ENCODE peak calls at places on chromosomes 11 and 22, in nine cellular contexts. C is A549, D is Peyer's patch, M is lower leg skin, U is heart left ventricle, K is HCT116, G is uterus, J is GM12878, Z is ovary. P is an unnamed sample.

GRCh38 chr11:72627594-72628281 is 46.5 kb downstream of the PDE2A start:
- DNase-seq in M (no peak), C (no peak), U (peak), J (no peak), G (no peak), Z (no peak), D (no peak), K (no peak), P (no peak)

GRCh38 chr11:68929706-68930605 is 26.3 kb downstream of the IGHMBP2 start:
- DNase-seq in G (no peak), K (no peak), J (no peak), M (no peak), D (no peak), Z (no peak), C (no peak), U (no peak), P (no peak)

GRCh38 chr11:87779276-87780067 is 395.8 kb downstream of the RAB38 start:
- DNase-seq in Z (no peak), G (no peak), D (no peak), J (no peak), M (no peak), U (no peak), K (no peak), C (no peak), P (no peak)

GRCh38 chr11:115869780-115870431 is 365.7 kb upstream of the CADM1 start:
- DNase-seq in K (no peak), U (no peak), J (peak), G (no peak), C (peak), D (no peak), M (no peak), Z (no peak), P (no peak)

GRCh38 chr11:111779118-111779517 is 12.9 kb upstream of the PPP2R1B start:
- DNase-seq in M (no peak), C (no peak), G (no peak), D (no peak), J (no peak), U (no peak), Z (no peak), K (no peak), P (no peak)

GRCh38 chr11:36792870-36793541 is 195.0 kb upstream of the RAG2 start:
- DNase-seq in C (no peak), K (no peak), D (no peak), M (no peak), Z (peak), U (no peak), J (no peak), G (no peak), P (no peak)

GRCh38 chr11:88174627-88175003 is 628 bp downstream of the RAB38 start:
- DNase-seq in M (peak), K (peak), C (peak), D (peak), U (peak), G (peak), Z (peak), J (no peak), P (peak)

GRCh38 chr11:32891657-32892354 is 805 bp upstream of the QSER1 start:
- DNase-seq in U (no peak), C (no peak), M (no peak), Z (no peak), K (no peak), D (no peak), J (no peak), G (no peak), P (peak)

GRCh38 chr22:44317163-44317455 is 4.4 kb upstream of the SHISAL1 start:
- DNase-seq in U (no peak), K (no peak), G (no peak), J (no peak), C (no peak), Z (no peak), D (no peak), M (no peak), P (no peak)

GRCh38 chr11:46367244-46367915 is 14.1 kb upstream of the MDK start:
- DNase-seq in K (no peak), C (peak), D (peak), M (no peak), Z (peak), U (peak), J (no peak), G (peak), P (peak)

GRCh38 chr22:26318975-26319374 is 110.1 kb upstream of the ASPHD2 start:
- DNase-seq in Z (no peak), K (no peak), M (no peak), U (no peak), G (no peak), J (no peak), C (no peak), D (no peak), P (no peak)

GRCh38 chr11:3840289-3840869 is 380 bp downstream of the RHOG start:
- DNase-seq in M (peak), D (peak), G (no peak), J (no peak), Z (no peak), C (no peak), K (no peak), U (no peak), P (peak)

GRCh38 chr11:70016666-70017347 is 61.3 kb upstream of the ANO1 start:
- DNase-seq in D (peak), J (no peak), C (no peak), G (no peak), U (no peak), M (no peak), Z (no peak), K (peak), P (no peak)

GRCh38 chr11:125404811-125405481 is 91.1 kb downstream of the FEZ1 start:
- DNase-seq in C (peak), M (peak), G (peak), Z (peak), U (peak), J (no peak), K (peak), D (peak), P (peak)

GRCh38 chr11:77379253-77379652 is 77.8 kb upstream of the GDPD4 start:
- DNase-seq in C (no peak), U (no peak), Z (no peak), K (no peak), D (no peak), M (no peak), J (no peak), G (no peak), P (no peak)

GRCh38 chr11:78576549-78577097 is 2.0 kb upstream of the NARS2 start:
- DNase-seq in D (no peak), J (no peak), M (no peak), C (no peak), Z (no peak), K (no peak), U (no peak), G (no peak), P (no peak)

GRCh38 chr11:8287297-8288070 is 23.8 kb upstream of the LMO1 start:
- DNase-seq in U (no peak), K (no peak), G (no peak), M (peak), D (peak), J (no peak), C (no peak), Z (no peak), P (no peak)

GRCh38 chr22:44620129-44620840 is 81.7 kb upstream of the PRR5 start:
- DNase-seq in D (peak), K (no peak), Z (peak), U (peak), M (peak), C (peak), J (no peak), G (peak), P (peak)

GRCh38 chr11:65471410-65471762 is 27.5 kb upstream of the MALAT1 start:
- DNase-seq in U (peak), Z (peak), K (no peak), J (no peak), G (peak), D (peak), M (no peak), C (peak), P (peak)

GRCh38 chr11:79390923-79391322 is 49.9 kb downstream of the TENM4 start:
- DNase-seq in D (no peak), U (no peak), G (no peak), J (no peak), C (no peak), K (no peak), M (no peak), Z (no peak), P (no peak)

GRCh38 chr11:69013009-69013951 is at the start of gene MRGPRF:
- DNase-seq in G (peak), U (peak), C (peak), Z (peak), M (peak), K (no peak), D (peak), J (no peak), P (no peak)

GRCh38 chr11:30868495-30869130 is 282.5 kb upstream of the MPPED2 start:
- DNase-seq in C (no peak), Z (no peak), K (no peak), M (no peak), J (no peak), D (no peak), U (no peak), G (no peak), P (no peak)

GRCh38 chr11:30861506-30861905 is 275.4 kb upstream of the MPPED2 start:
- DNase-seq in K (no peak), U (no peak), M (no peak), J (no peak), C (no peak), G (no peak), Z (no peak), D (no peak), P (no peak)

GRCh38 chr11:30860970-30861369 is 274.8 kb upstream of the MPPED2 start:
- DNase-seq in Z (no peak), C (no peak), U (no peak), J (no peak), K (no peak), D (no peak), G (no peak), M (no peak), P (no peak)

GRCh38 chr11:30859709-30860108 is 273.6 kb upstream of the MPPED2 start:
- DNase-seq in J (no peak), K (no peak), U (no peak), Z (no peak), D (no peak), C (no peak), G (no peak), M (no peak), P (no peak)

GRCh38 chr11:30863177-30863576 is 277.0 kb upstream of the MPPED2 start:
- DNase-seq in C (no peak), D (no peak), K (no peak), U (no peak), J (no peak), G (no peak), Z (no peak), M (no peak), P (no peak)
- TF ChIP-seq POLR2A in C (no peak), D (no peak), K (no peak), U (no peak), J (no peak), G (no peak), Z (no peak), M (no peak), P (no peak)

GRCh38 chr11:95255523-95256165 is 24.6 kb upstream of the SESN3 start:
- DNase-seq in C (no peak), Z (no peak), J (no peak), D (no peak), G (no peak), K (no peak), U (no peak), M (no peak), P (no peak)

GRCh38 chr11:95248666-95249467 is 17.9 kb upstream of the SESN3 start:
- DNase-seq in U (no peak), J (peak), Z (no peak), G (no peak), M (no peak), D (no peak), K (no peak), C (no peak), P (no peak)

GRCh38 chr11:95257596-95257995 is 26.6 kb upstream of the SESN3 start:
- DNase-seq in C (no peak), J (no peak), G (no peak), Z (no peak), K (no peak), U (no peak), D (no peak), M (no peak), P (no peak)

GRCh38 chr11:95256204-95256819 is 25.3 kb upstream of the SESN3 start:
- DNase-seq in J (no peak), U (no peak), D (no peak), G (no peak), C (no peak), Z (no peak), M (no peak), K (no peak), P (no peak)

DNA sequence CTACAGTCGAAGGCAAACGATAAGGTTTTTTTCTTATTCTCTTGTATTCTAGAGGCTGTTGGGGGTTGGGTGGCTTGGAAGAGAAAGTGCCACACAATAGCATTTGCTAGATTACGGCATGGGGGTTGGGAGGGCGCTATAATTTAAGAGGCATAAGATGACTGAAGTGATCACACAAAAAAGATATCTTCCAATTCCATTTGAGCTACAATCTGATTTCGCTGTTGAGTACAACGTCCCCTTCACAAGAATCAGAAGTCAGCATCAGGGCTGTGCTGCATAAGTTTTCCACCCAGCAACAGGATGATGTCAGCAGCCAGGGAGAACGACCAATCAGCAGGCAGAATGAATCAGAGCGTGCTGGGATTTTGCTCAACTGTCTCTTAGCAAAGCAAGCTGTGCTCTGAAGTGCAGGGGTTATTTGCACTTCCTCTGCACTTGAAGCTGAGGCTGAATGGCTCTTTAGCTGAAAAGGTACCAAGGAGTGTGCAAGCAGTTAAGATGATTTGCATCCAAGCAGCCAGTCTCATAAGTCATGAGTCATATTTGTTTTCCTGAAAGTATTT is 23.2 kb upstream of the SESN3 start:
- DNase-seq in Z (peak), M (peak), K (peak), J (peak), C (peak), U (peak), G (peak), D (peak), P (peak)
- TF ChIP-seq POLR2A in Z (no peak), M (no peak), K (no peak), J (peak), C (no peak), U (peak), G (peak), D (peak), P (no peak)

DNA sequence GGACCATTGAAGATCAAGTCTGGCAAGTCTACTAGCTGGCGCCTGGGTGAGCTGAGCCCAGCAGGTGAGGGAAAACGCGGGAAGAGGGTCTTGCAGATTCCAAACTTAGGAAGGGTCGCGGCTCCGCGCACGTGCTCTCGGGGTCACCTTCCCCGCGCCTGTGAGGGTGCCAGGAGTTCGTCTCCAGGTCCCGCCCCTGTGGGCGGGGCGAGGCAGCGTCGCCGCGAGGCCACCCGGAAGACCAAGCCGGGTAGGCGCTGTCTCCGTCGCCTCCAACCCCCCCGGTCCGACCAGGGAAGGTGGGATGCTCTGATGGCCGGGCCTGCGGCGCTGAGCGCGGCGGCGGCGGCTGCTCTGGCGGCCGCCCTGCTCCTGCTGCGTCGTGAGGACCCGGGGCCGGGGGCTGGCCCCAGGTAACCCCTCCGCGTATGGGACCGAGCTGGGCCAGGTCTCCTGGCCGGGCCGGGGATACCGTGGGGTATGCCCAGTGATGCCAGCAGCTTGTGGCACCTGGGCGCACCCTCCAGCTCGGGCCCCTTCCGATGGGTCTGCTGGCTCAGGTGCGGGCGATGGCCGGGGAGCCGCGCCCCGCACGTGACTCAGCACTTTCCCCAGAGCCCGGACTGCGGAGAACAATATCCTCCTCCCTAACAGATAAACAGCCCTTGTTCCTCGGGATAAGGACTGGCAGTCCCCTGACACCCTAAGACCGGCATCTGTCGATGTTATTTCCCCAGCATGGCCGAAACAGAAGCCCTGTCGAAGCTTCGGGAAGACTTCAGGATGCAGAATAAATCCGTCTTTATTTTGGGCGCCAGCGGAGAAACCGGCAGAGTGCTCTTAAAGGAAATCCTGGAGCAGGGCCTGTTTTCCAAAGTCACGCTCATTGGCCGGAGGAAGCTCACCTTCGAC is at the start of gene HTATIP2:
- DNase-seq in C (peak), Z (peak), D (peak), G (peak), U (peak), M (peak), J (no peak), K (no peak), P (peak)
- TF ChIP-seq POLR2A in C (peak), Z (no peak), D (peak), G (peak), U (peak), M (no peak), J (peak), K (peak), P (peak)

GRCh38 chr22:31943206-31943975 is 944 bp upstream of the YWHAH start:
- DNase-seq in C (no peak), G (peak), Z (no peak), K (no peak), D (no peak), J (no peak), M (no peak), U (no peak), P (peak)

GRCh38 chr22:31945971-31946680 is 1.8 kb downstream of the YWHAH start:
- DNase-seq in C (no peak), M (no peak), U (no peak), J (no peak), D (no peak), K (no peak), Z (no peak), G (no peak), P (peak)

GRCh38 chr22:31944700-31945477 is 554 bp downstream of the YWHAH start:
- DNase-seq in Z (peak), K (no peak), U (peak), C (no peak), J (no peak), G (no peak), D (peak), M (no peak), P (peak)

GRCh38 chr22:31945478-31945815 is 1.1 kb downstream of the YWHAH start:
- DNase-seq in K (no peak), M (no peak), D (no peak), C (no peak), U (no peak), J (no peak), G (no peak), Z (no peak), P (peak)

DNA sequence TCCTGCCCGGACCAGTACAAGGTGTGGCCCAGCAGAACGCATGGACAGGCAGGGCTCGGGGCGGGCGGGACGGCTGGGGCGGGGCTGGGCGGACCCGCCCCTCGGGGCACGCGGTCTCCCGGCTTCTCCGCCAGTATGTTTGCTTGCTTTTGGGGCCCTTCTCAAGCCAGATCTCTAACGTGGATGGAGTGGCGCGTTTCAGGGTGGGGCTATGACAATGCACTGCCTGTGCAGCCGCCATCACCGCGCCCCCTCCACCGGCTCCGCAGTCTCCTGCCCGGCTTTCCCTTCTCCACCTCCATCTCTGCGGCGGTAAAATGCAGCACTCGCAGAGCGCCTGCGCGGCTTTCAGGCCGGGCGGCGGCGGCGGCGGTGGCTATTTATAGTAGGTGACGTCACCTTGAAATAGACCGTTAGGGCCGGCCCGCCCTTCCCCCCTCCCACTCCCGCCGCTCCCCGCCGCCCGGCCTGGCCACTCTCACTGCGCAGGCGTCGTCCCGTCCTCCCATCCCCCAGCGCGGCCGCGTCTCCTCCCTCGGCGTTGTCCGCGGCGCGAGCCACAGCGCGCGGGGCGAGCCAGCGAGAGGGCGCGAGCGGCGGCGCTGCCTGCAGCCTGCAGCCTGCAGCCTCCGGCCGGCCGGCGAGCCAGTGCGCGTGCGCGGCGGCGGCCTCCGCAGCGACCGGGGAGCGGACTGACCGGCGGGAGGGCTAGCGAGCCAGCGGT is at the start of gene YWHAH:
- DNase-seq in K (peak), U (peak), M (peak), Z (peak), J (peak), D (peak), G (peak), C (peak), P (peak)
- TF ChIP-seq POLR2A in K (peak), U (peak), M (peak), Z (peak), J (peak), D (peak), G (peak), C (peak), P (peak)

GRCh38 chr22:38317995-38318715 is 922 bp upstream of the CSNK1E start:
- DNase-seq in D (peak), U (peak), J (no peak), C (peak), M (peak), G (peak), K (peak), Z (peak), P (peak)
- TF ChIP-seq POLR2A in D (peak), U (peak), J (no peak), C (no peak), M (no peak), G (peak), K (peak), Z (no peak), P (peak)

GRCh38 chr11:119015054-119015611 is 3.0 kb downstream of the RPS25 start:
- DNase-seq in U (no peak), Z (no peak), K (no peak), C (no peak), J (no peak), G (no peak), M (no peak), D (no peak), P (no peak)
- TF ChIP-seq POLR2A in U (no peak), Z (no peak), K (no peak), C (no peak), J (peak), G (no peak), M (no peak), D (no peak), P (no peak)

P was measured in erythroblast.